ENCODE peak calls at places on chromosomes 12 and 14, in four cellular contexts. One of them, this sample, is unnamed.

GRCh38 chr12:116484807-116485206 is 74.4 kb upstream of the MAP1LC3B2 start:
- DNase-seq in T-helper 17 cell: no peak
- DNase-seq in neural progenitor cell: no peak
- DNase-seq in kidney glomerular epithelial cell: no peak
- DNase-seq in this sample: no peak

GRCh38 chr14:20489093-20489994 is 16.0 kb upstream of the RNASE10 start:
- DNase-seq in T-helper 17 cell: no peak
- DNase-seq in kidney glomerular epithelial cell: peak; percentile 23
- DNase-seq in neural progenitor cell: no peak
- DNase-seq in this sample: no peak

GRCh38 chr12:77847060-77847541 is 16.4 kb downstream of the NAV3 start:
- DNase-seq in kidney glomerular epithelial cell: no peak
- DNase-seq in neural progenitor cell: no peak
- DNase-seq in T-helper 17 cell: no peak
- DNase-seq in this sample: no peak

GRCh38 chr14:67579040-67579439 is 21.0 kb downstream of the PIGH start:
- DNase-seq in T-helper 17 cell: no peak
- DNase-seq in neural progenitor cell: no peak
- DNase-seq in kidney glomerular epithelial cell: no peak
- DNase-seq in this sample: peak; percentile 72

GRCh38 chr14:102786758-102787157 is 9.5 kb downstream of the TRAF3 start:
- DNase-seq in T-helper 17 cell: no peak
- DNase-seq in kidney glomerular epithelial cell: no peak
- DNase-seq in neural progenitor cell: no peak
- DNase-seq in this sample: no peak

GRCh38 chr12:130826151-130826801 is 12.8 kb downstream of the STX2 start:
- DNase-seq in kidney glomerular epithelial cell: peak; percentile 10
- DNase-seq in T-helper 17 cell: peak; percentile 72
- DNase-seq in neural progenitor cell: peak; percentile 57
- DNase-seq in this sample: no peak

GRCh38 chr14:61578745-61579144 is 116.6 kb upstream of the HIF1A start:
- DNase-seq in kidney glomerular epithelial cell: no peak
- DNase-seq in T-helper 17 cell: no peak
- DNase-seq in neural progenitor cell: no peak
- DNase-seq in this sample: no peak

GRCh38 chr14:68734231-68734732 is 58.6 kb downstream of the ZFP36L1 start:
- DNase-seq in T-helper 17 cell: no peak
- DNase-seq in neural progenitor cell: no peak
- DNase-seq in kidney glomerular epithelial cell: no peak
- DNase-seq in this sample: no peak

GRCh38 chr14:100590726-100591452 is 3.7 kb upstream of the BEGAIN start:
- DNase-seq in kidney glomerular epithelial cell: no peak
- DNase-seq in neural progenitor cell: no peak
- DNase-seq in T-helper 17 cell: no peak
- DNase-seq in this sample: peak; percentile 79

GRCh38 chr14:95555053-95555452 is 20.2 kb downstream of the GLRX5 start:
- DNase-seq in neural progenitor cell: no peak
- DNase-seq in T-helper 17 cell: no peak
- DNase-seq in kidney glomerular epithelial cell: no peak
- DNase-seq in this sample: no peak

GRCh38 chr14:89428556-89429196 is 11.6 kb upstream of the FOXN3 start:
- DNase-seq in neural progenitor cell: peak; percentile 26
- DNase-seq in T-helper 17 cell: no peak
- DNase-seq in kidney glomerular epithelial cell: no peak
- DNase-seq in this sample: no peak

GRCh38 chr14:59028476-59029202 is 159.8 kb upstream of the DAAM1 start:
- DNase-seq in T-helper 17 cell: no peak
- DNase-seq in kidney glomerular epithelial cell: peak; percentile 99
- DNase-seq in neural progenitor cell: peak; percentile 81
- DNase-seq in this sample: no peak

GRCh38 chr14:32366256-32366655 is 37.2 kb downstream of the AKAP6 start:
- DNase-seq in neural progenitor cell: peak; percentile 6
- DNase-seq in kidney glomerular epithelial cell: peak; percentile 83
- DNase-seq in T-helper 17 cell: no peak
- DNase-seq in this sample: no peak

GRCh38 chr14:21825147-21825743 is 151.6 kb upstream of the OR4E1 start:
- DNase-seq in kidney glomerular epithelial cell: peak; percentile 16
- DNase-seq in T-helper 17 cell: peak; percentile 23
- DNase-seq in neural progenitor cell: peak; percentile 74
- DNase-seq in this sample: no peak

GRCh38 chr14:58298477-58298879 is at the start of gene ARID4A:
- DNase-seq in neural progenitor cell: no peak
- DNase-seq in kidney glomerular epithelial cell: no peak
- DNase-seq in T-helper 17 cell: peak; percentile 65
- DNase-seq in this sample: peak; percentile 85

GRCh38 chr14:58830121-58830520 is 192.4 kb downstream of the DACT1 start:
- DNase-seq in T-helper 17 cell: no peak
- DNase-seq in kidney glomerular epithelial cell: no peak
- DNase-seq in neural progenitor cell: no peak
- DNase-seq in this sample: no peak

GRCh38 chr12:118714051-118714460 is 267.3 kb upstream of the SRRM4 start:
- DNase-seq in T-helper 17 cell: no peak
- DNase-seq in neural progenitor cell: peak; percentile 85
- DNase-seq in kidney glomerular epithelial cell: no peak
- DNase-seq in this sample: no peak

GRCh38 chr12:39912211-39912980 is 193.5 kb downstream of the SLC2A13 start:
- DNase-seq in neural progenitor cell: no peak
- DNase-seq in T-helper 17 cell: no peak
- DNase-seq in kidney glomerular epithelial cell: no peak
- DNase-seq in this sample: no peak

GRCh38 chr12:53956251-53956887 is 1.7 kb downstream of the HOXC12 start:
- DNase-seq in kidney glomerular epithelial cell: no peak
- DNase-seq in neural progenitor cell: no peak
- DNase-seq in T-helper 17 cell: no peak
- DNase-seq in this sample: no peak

GRCh38 chr14:98243332-98243731 is 1028.7 kb downstream of the BCL11B start:
- DNase-seq in T-helper 17 cell: no peak
- DNase-seq in kidney glomerular epithelial cell: no peak
- DNase-seq in neural progenitor cell: no peak
- DNase-seq in this sample: no peak

GRCh38 chr12:38159092-38159551 is 157.5 kb upstream of the ALG10B start:
- DNase-seq in neural progenitor cell: no peak
- DNase-seq in kidney glomerular epithelial cell: no peak
- DNase-seq in T-helper 17 cell: no peak
- DNase-seq in this sample: no peak

GRCh38 chr12:124939428-124940142 is 25.1 kb upstream of the UBC start:
- DNase-seq in neural progenitor cell: peak; percentile 93
- DNase-seq in T-helper 17 cell: peak; percentile 84
- DNase-seq in kidney glomerular epithelial cell: no peak
- DNase-seq in this sample: peak; percentile 93

GRCh38 chr12:124188561-124189405 is 106.1 kb upstream of the RFLNA start:
- DNase-seq in kidney glomerular epithelial cell: peak; percentile 86
- DNase-seq in T-helper 17 cell: no peak
- DNase-seq in neural progenitor cell: no peak
- DNase-seq in this sample: no peak

GRCh38 chr14:33836203-33836894 is 114.5 kb downstream of the EGLN3 start:
- DNase-seq in T-helper 17 cell: no peak
- DNase-seq in neural progenitor cell: no peak
- DNase-seq in kidney glomerular epithelial cell: no peak
- DNase-seq in this sample: no peak

GRCh38 chr12:122208073-122208820 is 4.7 kb downstream of the B3GNT4 start:
- DNase-seq in kidney glomerular epithelial cell: no peak
- DNase-seq in T-helper 17 cell: no peak
- DNase-seq in neural progenitor cell: no peak
- DNase-seq in this sample: no peak

GRCh38 chr14:97031530-97031929 is 234.3 kb downstream of the VRK1 start:
- DNase-seq in neural progenitor cell: no peak
- DNase-seq in kidney glomerular epithelial cell: no peak
- DNase-seq in T-helper 17 cell: no peak
- DNase-seq in this sample: no peak

GRCh38 chr12:12070674-12071661 is at the start of gene BCL2L14:
- DNase-seq in T-helper 17 cell: peak; percentile 7
- DNase-seq in neural progenitor cell: no peak
- DNase-seq in kidney glomerular epithelial cell: no peak
- DNase-seq in this sample: no peak

GRCh38 chr12:66092559-66093269 is 37.8 kb downstream of the LLPH start:
- DNase-seq in T-helper 17 cell: no peak
- DNase-seq in kidney glomerular epithelial cell: peak; percentile 35
- DNase-seq in neural progenitor cell: no peak
- DNase-seq in this sample: no peak

GRCh38 chr12:114835031-114835430 is 151.1 kb upstream of the TBX3 start:
- DNase-seq in T-helper 17 cell: no peak
- DNase-seq in neural progenitor cell: no peak
- DNase-seq in kidney glomerular epithelial cell: no peak
- DNase-seq in this sample: no peak